ENCODE peak calls at places on chromosomes 11 and 22, in ten cellular contexts. O is GM04503; I is testis; S is activated naive CD8-positive, alpha-beta T cell treated with anti-CD3 and anti-CD28 coated beads, Interleukin-2, amount 50 U/mL, for 24 hours; Y is epithelial cell of prostate; Q is BE2C; R is dorsolateral prefrontal cortex; D is naive thymus-derived CD8-positive, alpha-beta T cell; V is iris pigment epithelial cell; B is suprapubic skin. U is an unnamed sample.

GRCh38 chr11:96090711-96091110 is 166.8 kb upstream of the MTMR2 start:
- DNase-seq in O (peak; percentile 74), I (no peak), S (no peak), Y (no peak), Q (no peak), R (no peak), D (no peak), V (peak; percentile 86), B (no peak), U (no peak)

GRCh38 chr11:65851083-65851579 is 6.8 kb downstream of the CFL1 start:
- DNase-seq in O (no peak), I (no peak), S (no peak), Y (no peak), Q (no peak), R (no peak), D (no peak), V (no peak), B (no peak), U (no peak)

GRCh38 chr22:43331698-43332097 is 11.5 kb downstream of the SCUBE1 start:
- DNase-seq in O (no peak), I (no peak), S (no peak), Y (no peak), Q (no peak), R (no peak), D (peak; percentile 7), V (no peak), B (no peak), U (no peak)

GRCh38 chr11:46362146-46363030 is 15.1 kb downstream of the DGKZ start:
- DNase-seq in O (no peak), I (no peak), S (no peak), Y (no peak), Q (no peak), R (no peak), D (no peak), V (no peak), B (no peak), U (no peak)

GRCh38 chr22:49613108-49613507 is 214.6 kb downstream of the BRD1 start:
- DNase-seq in O (no peak), I (no peak), S (no peak), Y (no peak), Q (no peak), R (no peak), D (no peak), V (no peak), B (peak; percentile 33), U (no peak)

GRCh38 chr11:281486-282161 is 3.4 kb downstream of the NLRP6 start:
- DNase-seq in O (no peak), I (peak; percentile 13), S (no peak), Y (no peak), Q (no peak), R (no peak), D (no peak), V (no peak), B (no peak), U (no peak)

GRCh38 chr11:125514336-125515101 is 18.5 kb upstream of the FEZ1 start:
- DNase-seq in O (no peak), I (no peak), S (peak; percentile 58), Y (peak; percentile 94), Q (no peak), R (no peak), D (peak; percentile 75), V (peak; percentile 66), B (no peak), U (no peak)

GRCh38 chr11:6992026-6992425 is 28.1 kb downstream of the ZNF214 start:
- DNase-seq in O (no peak), I (no peak), S (no peak), Y (no peak), Q (no peak), R (no peak), D (no peak), V (peak; percentile 57), B (no peak), U (no peak)

GRCh38 chr22:47027766-47028165 is 265.3 kb downstream of the TBC1D22A start:
- DNase-seq in O (no peak), I (no peak), S (no peak), Y (no peak), Q (no peak), R (no peak), D (no peak), V (no peak), B (peak; percentile 45), U (no peak)

GRCh38 chr11:35614949-35615569 is 3.2 kb upstream of the FJX1 start:
- DNase-seq in O (no peak), I (no peak), S (no peak), Y (no peak), Q (no peak), R (no peak), D (no peak), V (no peak), B (no peak), U (no peak)

GRCh38 chr11:10728779-10729472 is 22.1 kb upstream of the CTR9 start:
- DNase-seq in O (peak; percentile 61), I (peak; percentile 39), S (no peak), Y (no peak), Q (no peak), R (no peak), D (no peak), V (peak; percentile 44), B (no peak), U (no peak)

GRCh38 chr11:86138958-86139357 is 70.1 kb upstream of the PICALM start:
- DNase-seq in O (no peak), I (no peak), S (no peak), Y (no peak), Q (no peak), R (no peak), D (no peak), V (peak; percentile 65), B (no peak), U (no peak)

GRCh38 chr11:104332110-104332509 is 168.2 kb upstream of the PDGFD start:
- DNase-seq in O (no peak), I (peak; percentile 64), S (no peak), Y (no peak), Q (peak; percentile 49), R (no peak), D (no peak), V (no peak), B (no peak), U (no peak)

GRCh38 chr11:114081641-114082414 is 22.3 kb downstream of the ZBTB16 start:
- DNase-seq in O (no peak), I (no peak), S (no peak), Y (no peak), Q (no peak), R (no peak), D (no peak), V (peak; percentile 81), B (no peak), U (no peak)

GRCh38 chr11:11332141-11332710 is 20.8 kb downstream of the CSNK2A3 start:
- DNase-seq in O (no peak), I (no peak), S (no peak), Y (no peak), Q (no peak), R (no peak), D (no peak), V (no peak), B (no peak), U (no peak)

GRCh38 chr11:1548221-1549070 is 23.6 kb downstream of the DUSP8 start:
- DNase-seq in O (no peak), I (peak; percentile 89), S (no peak), Y (no peak), Q (no peak), R (peak; percentile 67), D (no peak), V (peak; percentile 47), B (no peak), U (no peak)

GRCh38 chr11:3367221-3367620 is 11.7 kb downstream of the ZNF195 start:
- DNase-seq in O (no peak), I (no peak), S (no peak), Y (no peak), Q (no peak), R (no peak), D (no peak), V (no peak), B (no peak), U (no peak)

GRCh38 chr11:45142241-45142885 is 4.1 kb upstream of the PRDM11 start:
- DNase-seq in O (no peak), I (no peak), S (no peak), Y (no peak), Q (no peak), R (no peak), D (no peak), V (peak; percentile 15), B (no peak), U (no peak)

GRCh38 chr11:69730500-69730899 is 26.7 kb upstream of the FGF19 start:
- DNase-seq in O (no peak), I (no peak), S (no peak), Y (no peak), Q (no peak), R (no peak), D (no peak), V (no peak), B (no peak), U (no peak)